ENCODE peak calls at places on chromosomes 12 and 14, in five cellular contexts. One of them, this sample, is unnamed.

GRCh38 chr12:6979021-6979420 is 8.3 kb downstream of the EMG1 start:
- DNase-seq in fibroblast of lung: no peak
- DNase-seq in Caco-2: no peak
- DNase-seq in HuH-7: no peak
- DNase-seq in MCF 10A: no peak
- DNase-seq in this sample: no peak

GRCh38 chr12:96500686-96501085 is 11.3 kb downstream of the CFAP54 start:
- DNase-seq in MCF 10A: peak; percentile 48
- DNase-seq in Caco-2: no peak
- DNase-seq in fibroblast of lung: no peak
- DNase-seq in HuH-7: no peak
- DNase-seq in this sample: peak; percentile 26

GRCh38 chr14:99757331-99758070 is 35.7 kb upstream of the EML1 start:
- DNase-seq in MCF 10A: peak; percentile 91
- DNase-seq in HuH-7: no peak
- DNase-seq in fibroblast of lung: peak; percentile 99
- DNase-seq in Caco-2: no peak
- DNase-seq in this sample: peak; percentile 97

GRCh38 chr12:28369483-28369882 is 179.2 kb downstream of the CCDC91 start:
- DNase-seq in Caco-2: no peak
- DNase-seq in HuH-7: no peak
- DNase-seq in fibroblast of lung: no peak
- DNase-seq in MCF 10A: no peak
- DNase-seq in this sample: no peak

GRCh38 chr14:100440207-100440631 is 117.1 kb downstream of the SLC25A47 start:
- DNase-seq in Caco-2: peak; percentile 75
- DNase-seq in MCF 10A: peak; percentile 89
- DNase-seq in fibroblast of lung: peak; percentile 85
- DNase-seq in HuH-7: peak; percentile 75
- DNase-seq in this sample: no peak

GRCh38 chr12:46547421-46548340 is 175.1 kb upstream of the SLC38A2 start:
- DNase-seq in HuH-7: no peak
- DNase-seq in fibroblast of lung: peak; percentile 15
- DNase-seq in Caco-2: no peak
- DNase-seq in MCF 10A: peak; percentile 66
- DNase-seq in this sample: peak; percentile 23

GRCh38 chr12:46500673-46501072 is 128.1 kb upstream of the SLC38A2 start:
- DNase-seq in Caco-2: no peak
- DNase-seq in fibroblast of lung: no peak
- DNase-seq in HuH-7: no peak
- DNase-seq in MCF 10A: no peak
- DNase-seq in this sample: no peak

GRCh38 chr12:41944241-41944640 is 200.4 kb downstream of the GXYLT1 start:
- DNase-seq in fibroblast of lung: peak; percentile 90
- DNase-seq in Caco-2: no peak
- DNase-seq in MCF 10A: no peak
- DNase-seq in HuH-7: no peak
- DNase-seq in this sample: no peak

GRCh38 chr12:67989184-67989965 is at the start of gene IFNG-AS1:
- DNase-seq in Caco-2: no peak
- DNase-seq in fibroblast of lung: no peak
- DNase-seq in MCF 10A: no peak
- DNase-seq in HuH-7: no peak
- DNase-seq in this sample: no peak

GRCh38 chr14:76993743-76994142 is 34.8 kb downstream of the IRF2BPL start:
- DNase-seq in MCF 10A: no peak
- DNase-seq in fibroblast of lung: no peak
- DNase-seq in Caco-2: no peak
- DNase-seq in HuH-7: no peak
- DNase-seq in this sample: no peak

GRCh38 chr14:101132051-101132541 is 228.6 kb upstream of the RTL1 start:
- DNase-seq in Caco-2: no peak
- DNase-seq in HuH-7: no peak
- DNase-seq in MCF 10A: no peak
- DNase-seq in fibroblast of lung: no peak
- DNase-seq in this sample: no peak

GRCh38 chr12:125068391-125068790 is 3.2 kb downstream of the AACS start:
- DNase-seq in Caco-2: no peak
- DNase-seq in HuH-7: no peak
- DNase-seq in fibroblast of lung: no peak
- DNase-seq in MCF 10A: no peak
- DNase-seq in this sample: no peak

GRCh38 chr14:89504602-89505320 is 87.7 kb upstream of the FOXN3 start:
- DNase-seq in MCF 10A: no peak
- DNase-seq in HuH-7: no peak
- DNase-seq in Caco-2: no peak
- DNase-seq in fibroblast of lung: peak; percentile 90
- DNase-seq in this sample: no peak

GRCh38 chr12:109053382-109054123 is 1.2 kb downstream of the USP30 start:
- DNase-seq in MCF 10A: peak; percentile 0
- DNase-seq in fibroblast of lung: no peak
- DNase-seq in HuH-7: no peak
- DNase-seq in Caco-2: no peak
- DNase-seq in this sample: peak; percentile 7

GRCh38 chr14:30779210-30779609 is 95.1 kb upstream of the COCH start:
- DNase-seq in Caco-2: no peak
- DNase-seq in HuH-7: no peak
- DNase-seq in MCF 10A: peak; percentile 42
- DNase-seq in fibroblast of lung: peak; percentile 27
- DNase-seq in this sample: no peak

GRCh38 chr12:76024942-76025600 is 6.5 kb downstream of the PHLDA1 start:
- DNase-seq in Caco-2: no peak
- DNase-seq in MCF 10A: peak; percentile 72
- DNase-seq in HuH-7: no peak
- DNase-seq in fibroblast of lung: peak; percentile 87
- DNase-seq in this sample: peak; percentile 92

GRCh38 chr12:108799528-108800243 is 57.7 kb downstream of the SSH1 start:
- DNase-seq in Caco-2: no peak
- DNase-seq in fibroblast of lung: no peak
- DNase-seq in HuH-7: no peak
- DNase-seq in MCF 10A: no peak
- DNase-seq in this sample: no peak

GRCh38 chr12:105977256-105978051 is 161.3 kb downstream of the NUAK1 start:
- DNase-seq in fibroblast of lung: peak; percentile 98
- DNase-seq in HuH-7: no peak
- DNase-seq in Caco-2: no peak
- DNase-seq in MCF 10A: no peak
- DNase-seq in this sample: no peak

GRCh38 chr12:79690606-79691298 is at the start of gene PAWR:
- DNase-seq in HuH-7: peak; percentile 80
- DNase-seq in fibroblast of lung: peak; percentile 70
- DNase-seq in MCF 10A: peak; percentile 86
- DNase-seq in Caco-2: peak; percentile 92
- DNase-seq in this sample: peak; percentile 71

GRCh38 chr14:72545411-72546311 is 348.2 kb downstream of the DPF3 start:
- DNase-seq in fibroblast of lung: peak; percentile 15
- DNase-seq in HuH-7: no peak
- DNase-seq in Caco-2: no peak
- DNase-seq in MCF 10A: peak; percentile 60
- DNase-seq in this sample: no peak

GRCh38 chr14:78644824-78645559 is 474.8 kb downstream of the NRXN3 start:
- DNase-seq in fibroblast of lung: no peak
- DNase-seq in MCF 10A: no peak
- DNase-seq in Caco-2: no peak
- DNase-seq in HuH-7: no peak
- DNase-seq in this sample: no peak

GRCh38 chr12:65673291-65673690 is 151.0 kb upstream of the HMGA2 start:
- DNase-seq in fibroblast of lung: no peak
- DNase-seq in MCF 10A: peak; percentile 57
- DNase-seq in HuH-7: no peak
- DNase-seq in Caco-2: no peak
- DNase-seq in this sample: no peak

GRCh38 chr12:7915911-7916403 is 20.0 kb downstream of the SLC2A3 start:
- DNase-seq in fibroblast of lung: peak; percentile 37
- DNase-seq in MCF 10A: no peak
- DNase-seq in HuH-7: no peak
- DNase-seq in Caco-2: peak; percentile 62
- DNase-seq in this sample: no peak

GRCh38 chr14:60064491-60065072 is 27.1 kb upstream of the PCNX4 start:
- DNase-seq in HuH-7: no peak
- DNase-seq in MCF 10A: peak; percentile 44
- DNase-seq in fibroblast of lung: peak; percentile 27
- DNase-seq in Caco-2: no peak
- DNase-seq in this sample: peak; percentile 70

GRCh38 chr14:68977741-68978549 is 1.2 kb downstream of the ACTN1 start:
- DNase-seq in fibroblast of lung: peak; percentile 95
- DNase-seq in Caco-2: peak; percentile 64
- DNase-seq in HuH-7: peak; percentile 46
- DNase-seq in MCF 10A: peak; percentile 91
- DNase-seq in this sample: peak; percentile 87

GRCh38 chr14:61561657-61562276 is 133.5 kb upstream of the HIF1A start:
- DNase-seq in Caco-2: peak; percentile 62
- DNase-seq in MCF 10A: peak; percentile 97
- DNase-seq in fibroblast of lung: peak; percentile 100
- DNase-seq in HuH-7: peak; percentile 73
- DNase-seq in this sample: peak; percentile 52

This sample was measured in RKO.